ENCODE peak calls at places on chromosomes 13 and 19, in six cellular contexts. W, O, F, B, X and C are unnamed samples.

GRCh38 chr19:8065489-8066261 is 13.1 kb downstream of the CCL25 start:
- ATAC-seq in X (no peak), B (no peak), W (no peak), F (no peak), O (no peak), C (no peak)

GRCh38 chr19:13788991-13789390 is 6.3 kb upstream of the ZSWIM4 start:
- ATAC-seq in F (no peak), O (no peak), B (no peak), X (no peak), W (no peak), C (no peak)

GRCh38 chr13:63625869-63626268 is 2210.2 kb upstream of the PCDH20 start:
- ATAC-seq in B (no peak), O (no peak), X (no peak), W (peak), F (no peak), C (no peak)

GRCh38 chr19:3664879-3665642 is 35.2 kb downstream of the PIP5K1C start:
- ATAC-seq in O (no peak), W (peak), B (no peak), F (no peak), X (no peak), C (no peak)

GRCh38 chr19:35811317-35812219 is 1.1 kb downstream of the PRODH2 start:
- ATAC-seq in F (peak), X (peak), W (no peak), B (peak), O (no peak), C (no peak)

GRCh38 chr13:19720039-19720438 is 62.7 kb downstream of the PSPC1 start:
- ATAC-seq in B (no peak), F (no peak), O (no peak), X (no peak), W (no peak), C (no peak)

GRCh38 chr19:24073807-24074206 is 13.2 kb upstream of the ZNF254 start:
- ATAC-seq in X (no peak), B (no peak), W (no peak), F (no peak), O (no peak), C (no peak)

GRCh38 chr19:9323557-9323918 is 441 bp upstream of the ZNF559 start:
- ATAC-seq in B (peak), X (peak), W (peak), F (peak), O (peak), C (peak)

GRCh38 chr19:19009951-19010350 is 23.4 kb downstream of the SUGP2 start:
- ATAC-seq in O (no peak), W (no peak), B (no peak), X (no peak), F (no peak), C (no peak)

GRCh38 chr19:15378529-15379082 is 981 bp downstream of the AKAP8 start:
- ATAC-seq in B (peak), X (peak), F (peak), O (peak), W (peak), C (no peak)

GRCh38 chr13:99403458-99403971 is 96.3 kb upstream of the GPR183 start:
- ATAC-seq in O (no peak), X (no peak), F (no peak), W (no peak), B (no peak), C (no peak)

GRCh38 chr13:49044008-49044407 is 68.3 kb downstream of the FNDC3A start:
- ATAC-seq in F (no peak), W (no peak), B (no peak), X (no peak), O (no peak), C (no peak)

GRCh38 chr13:75938811-75939525 is 302.8 kb downstream of the LMO7 start:
- ATAC-seq in O (no peak), W (no peak), F (no peak), B (no peak), X (no peak), C (no peak)

GRCh38 chr13:33016414-33017409 is at the start of gene KL:
- ATAC-seq in X (no peak), O (peak), F (peak), B (peak), W (peak), C (peak)

GRCh38 chr13:110134801-110135200 is 172.2 kb downstream of the COL4A1 start:
- ATAC-seq in X (no peak), O (no peak), W (no peak), B (no peak), F (no peak), C (no peak)

GRCh38 chr13:78608705-78609463 is 5.5 kb upstream of the POU4F1 start:
- ATAC-seq in F (peak), X (no peak), W (no peak), B (peak), O (no peak), C (no peak)

GRCh38 chr13:52851153-52851962 is 2.9 kb upstream of the PCDH8 start:
- ATAC-seq in O (no peak), F (peak), X (no peak), B (peak), W (peak), C (no peak)

GRCh38 chr13:27250833-27251165 is 559 bp upstream of the RPL21 start:
- ATAC-seq in X (no peak), W (peak), F (peak), B (peak), O (no peak), C (no peak)

GRCh38 chr13:66222127-66222526 is 1008.0 kb downstream of the PCDH9 start:
- ATAC-seq in W (peak), F (no peak), O (no peak), B (no peak), X (no peak), C (no peak)

GRCh38 chr19:7287716-7288115 is 6.5 kb downstream of the INSR start:
- ATAC-seq in F (no peak), X (no peak), O (no peak), W (no peak), B (peak), C (no peak)

GRCh38 chr19:30324982-30325381 is 47.2 kb upstream of the ZNF536 start:
- ATAC-seq in W (no peak), O (no peak), F (no peak), B (no peak), X (no peak), C (no peak)

GRCh38 chr19:30322641-30323320 is 49.4 kb upstream of the ZNF536 start:
- ATAC-seq in X (no peak), W (no peak), B (no peak), O (no peak), F (no peak), C (no peak)

GRCh38 chr19:30325657-30326056 is 46.5 kb upstream of the ZNF536 start:
- ATAC-seq in O (no peak), W (no peak), F (no peak), X (no peak), B (no peak), C (no peak)

GRCh38 chr19:30326076-30326710 is 46.0 kb upstream of the ZNF536 start:
- ATAC-seq in O (no peak), F (no peak), W (no peak), B (no peak), X (no peak), C (no peak)

DNA sequence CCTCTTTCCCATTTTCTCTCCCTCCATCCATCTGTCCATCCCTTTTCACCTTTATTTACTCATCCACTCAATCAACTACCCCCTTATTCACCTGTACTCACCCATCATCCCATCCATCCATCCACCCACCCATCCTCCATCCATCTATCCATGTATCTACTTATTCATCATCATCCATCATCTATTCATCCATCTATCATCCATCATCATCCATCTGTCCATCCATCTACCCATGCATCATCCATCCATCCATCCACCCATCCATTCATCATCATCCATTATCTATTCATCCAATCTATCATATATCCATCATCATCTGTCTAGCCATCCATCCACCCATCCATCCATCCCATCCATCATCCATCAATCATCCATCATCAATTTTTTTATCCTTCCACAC is 48.3 kb upstream of the ZNF536 start:
- ATAC-seq in F (no peak), X (no peak), W (no peak), B (no peak), O (no peak), C (no peak)
- TF ChIP-seq EP300 in F (no peak), X (no peak), W (no peak), B (no peak), O (no peak), C (no peak)

GRCh38 chr13:112959206-112959605 is 9.8 kb upstream of the MCF2L start:
- ATAC-seq in W (no peak), X (no peak), F (no peak), O (peak), B (no peak), C (peak)
- TF ChIP-seq EP300 in W (no peak), X (no peak), F (no peak), O (peak), B (no peak), C (no peak)

GRCh38 chr13:113064534-113065405 is 40.8 kb upstream of the F7 start:
- ATAC-seq in O (peak), F (peak), B (no peak), X (peak), W (no peak), C (peak)
- TF ChIP-seq EP300 in O (no peak), F (no peak), B (no peak), X (no peak), W (no peak), C (no peak)

GRCh38 chr19:44164673-44165512 is at the start of gene ZNF226:
- ATAC-seq in F (peak), O (peak), X (peak), B (peak), W (peak), C (peak)
- TF ChIP-seq EP300 in F (no peak), O (no peak), X (no peak), B (no peak), W (no peak), C (no peak)

DNA sequence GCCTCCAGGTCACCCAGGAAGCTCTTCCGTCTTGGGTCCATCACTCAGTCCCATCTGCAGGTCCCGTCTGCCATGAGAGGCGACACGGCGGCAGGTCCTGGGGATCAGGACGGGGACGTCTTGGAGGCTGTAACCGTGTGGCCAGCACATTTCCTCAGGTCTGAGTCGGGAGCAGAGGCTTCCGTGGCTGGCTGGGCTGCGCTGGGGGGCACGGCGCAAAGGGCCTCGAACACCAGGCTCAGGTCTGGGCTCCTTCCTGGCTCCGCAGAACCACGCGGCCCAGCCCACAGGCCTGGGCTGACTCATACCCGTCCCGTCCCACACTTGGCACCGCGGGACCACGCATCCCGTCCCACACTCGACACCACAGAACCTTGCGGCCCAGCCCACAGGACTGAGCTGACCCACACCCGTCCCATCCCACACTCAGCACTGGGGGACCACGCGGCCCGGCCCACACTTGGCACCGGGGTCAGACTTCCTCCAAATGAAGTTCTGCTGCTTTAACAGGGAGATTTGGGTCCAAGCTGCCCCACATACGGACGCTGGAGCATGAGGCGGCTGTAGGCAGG is 30.2 kb downstream of the SBNO2 start:
- ATAC-seq in W (no peak), O (no peak), X (no peak), B (no peak), F (no peak), C (no peak)
- TF ChIP-seq EP300 in W (no peak), O (no peak), X (no peak), B (no peak), F (no peak), C (no peak)

DNA sequence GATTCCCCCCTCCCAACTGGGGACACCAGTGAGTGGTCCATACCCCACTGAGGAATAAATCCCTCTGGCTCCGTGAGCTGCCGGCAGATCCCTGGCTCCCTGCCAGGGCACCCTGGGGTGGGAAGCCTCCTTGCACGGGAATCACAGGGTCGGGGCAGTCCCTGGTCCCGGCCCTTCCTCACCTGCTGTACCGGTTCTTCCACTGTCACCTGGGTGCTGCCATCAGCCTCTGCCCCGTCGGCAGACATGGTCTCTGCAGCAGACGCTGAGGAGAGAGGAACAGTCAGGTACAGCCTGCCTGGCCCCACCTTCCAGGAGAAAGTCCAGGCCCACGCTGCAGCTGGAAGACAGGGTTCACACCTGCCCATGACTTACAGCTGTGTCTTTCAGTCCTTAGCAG is 6.3 kb downstream of the PLIN3 start:
- ATAC-seq in F (no peak), X (no peak), B (no peak), O (no peak), W (no peak), C (no peak)
- TF ChIP-seq EP300 in F (no peak), X (no peak), B (no peak), O (no peak), W (no peak), C (no peak)

DNA sequence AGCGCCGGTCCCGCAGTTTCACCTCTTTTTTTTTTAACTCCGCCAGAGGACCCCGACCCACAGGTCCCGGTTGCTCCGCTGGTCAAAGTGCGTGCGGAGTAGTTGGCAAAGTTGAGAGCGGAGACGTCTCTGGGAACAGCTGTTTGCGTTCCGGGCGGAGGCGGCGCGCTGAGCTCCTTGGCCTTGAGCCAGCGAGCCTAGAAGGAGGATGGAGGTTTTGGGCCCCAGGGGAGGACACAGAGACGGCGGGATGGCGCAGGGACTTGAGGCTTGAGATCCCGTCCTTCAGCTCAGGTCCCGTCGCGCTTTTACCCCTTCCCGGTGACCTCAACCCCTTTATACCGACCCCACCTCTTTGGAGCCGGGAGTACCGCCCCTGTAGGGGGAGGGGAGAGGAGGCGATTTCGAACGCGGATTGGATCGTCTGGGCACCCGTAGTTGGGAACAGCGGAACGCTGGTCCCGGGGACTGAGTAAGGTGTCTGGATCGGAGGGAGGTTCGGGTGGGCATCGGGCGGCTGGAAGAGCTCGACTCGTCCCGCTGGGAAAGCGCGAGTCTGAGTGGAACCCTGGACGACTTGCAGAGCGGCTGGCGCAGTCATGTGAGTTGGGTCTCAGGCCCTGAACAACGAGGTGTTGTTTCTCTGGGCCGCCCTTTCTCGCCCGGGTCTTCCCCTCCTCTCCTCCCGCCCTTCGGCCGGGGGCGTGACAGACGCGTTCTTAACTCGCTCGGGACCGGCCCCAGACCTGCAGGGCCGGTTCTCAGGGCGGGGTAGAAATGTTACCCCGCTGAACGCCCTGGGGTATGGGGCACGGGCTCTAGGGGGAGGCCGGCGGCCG is at the start of gene WBP4:
- ATAC-seq in W (peak), B (peak), F (peak), X (peak), O (peak), C (peak)
- TF ChIP-seq EP300 in W (peak), B (peak), F (no peak), X (no peak), O (no peak), C (no peak)

GRCh38 chr13:45340422-45341033 is 455 bp downstream of the TPT1 start:
- ATAC-seq in W (peak), O (peak), F (peak), X (peak), B (peak), C (peak)

GRCh38 chr13:45339867-45340266 is 1.1 kb downstream of the TPT1 start:
- ATAC-seq in X (no peak), O (no peak), F (no peak), W (no peak), B (no peak), C (no peak)

GRCh38 chr13:45339399-45339798 is 1.6 kb downstream of the TPT1 start:
- ATAC-seq in B (no peak), X (no peak), O (no peak), W (no peak), F (no peak), C (no peak)

GRCh38 chr13:45341799-45342584 is 1.0 kb upstream of the TPT1 start:
- ATAC-seq in W (no peak), O (no peak), X (no peak), F (no peak), B (no peak), C (no peak)

DNA sequence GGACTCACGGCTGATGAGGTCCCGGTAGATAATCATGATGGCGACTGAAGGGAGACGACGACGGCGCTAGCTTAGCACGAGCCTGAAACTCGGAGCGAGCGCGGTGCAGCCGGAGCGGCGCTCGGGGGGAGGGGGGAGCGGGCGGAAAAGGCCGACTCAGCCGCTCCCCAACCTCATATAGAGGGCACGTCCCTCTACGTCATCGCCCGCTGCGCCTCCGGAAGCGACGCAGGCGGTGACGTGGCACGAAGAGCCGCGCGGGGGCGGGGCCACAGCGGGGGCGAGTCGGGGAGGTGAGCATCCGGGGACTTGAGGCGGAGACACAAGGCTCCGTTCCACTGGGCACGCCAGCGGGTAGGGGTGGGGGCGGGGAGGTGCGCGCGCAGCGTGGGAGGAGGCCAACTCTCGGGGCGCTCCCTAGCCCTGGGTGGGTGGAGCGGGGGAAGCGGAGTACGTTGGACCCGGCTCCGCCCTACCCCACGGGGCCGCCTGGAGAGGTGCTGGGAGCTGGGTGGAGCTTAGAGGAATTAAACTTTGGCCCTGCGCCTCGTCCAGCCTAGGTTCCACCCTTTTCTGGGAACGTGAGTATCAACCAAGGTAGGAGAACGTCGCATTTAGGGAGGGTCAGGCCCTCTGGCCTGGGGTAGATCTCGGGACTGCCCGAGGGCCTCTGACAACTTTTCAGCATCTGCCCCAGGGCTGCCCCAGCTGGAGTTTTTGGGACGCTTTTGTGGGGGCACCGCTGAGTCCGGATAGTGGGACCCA is at the start of gene TPT1:
- ATAC-seq in O (peak), X (peak), F (peak), B (peak), W (peak), C (peak)
- TF ChIP-seq EP300 in O (no peak), X (no peak), F (peak), B (peak), W (peak), C (peak)